ENCODE peak calls at places on chromosome 6, in seven cellular contexts. N is DND-41, B is thyroid gland, Z is cardiac muscle cell, P is stomach, X is kidney, W is brain microvascular endothelial cell. J is an unnamed sample.

GRCh38 chr6:74879234-74879633 is 326.6 kb downstream of the COL12A1 start:
- DNase-seq in N (no peak), P (no peak), Z (no peak), W (peak; percentile 61), B (no peak), X (no peak), J (peak; percentile 85)

GRCh38 chr6:13711384-13711725 is 280 bp downstream of the RANBP9 start:
- DNase-seq in P (no peak), Z (no peak), N (no peak), B (no peak), X (peak; percentile 93), W (peak; percentile 26), J (no peak)

GRCh38 chr6:84539122-84539856 is 225.1 kb downstream of the TBX18 start:
- DNase-seq in N (no peak), B (no peak), X (no peak), P (no peak), Z (no peak), W (no peak), J (peak; percentile 35)

GRCh38 chr6:105112577-105112976 is 67.2 kb downstream of the POPDC3 start:
- DNase-seq in X (no peak), N (no peak), W (no peak), B (no peak), Z (no peak), P (no peak), J (no peak)

GRCh38 chr6:69392745-69393144 is 404.1 kb downstream of the LMBRD1 start:
- DNase-seq in W (no peak), X (no peak), P (no peak), B (no peak), Z (no peak), N (no peak), J (no peak)

GRCh38 chr6:129659590-129660345 is 50.2 kb downstream of the ARHGAP18 start:
- DNase-seq in Z (no peak), P (no peak), B (peak; percentile 15), W (no peak), X (no peak), N (no peak), J (no peak)

GRCh38 chr6:5723905-5724691 is 282.6 kb downstream of the NRN1 start:
- DNase-seq in P (no peak), W (peak; percentile 10), B (no peak), Z (no peak), X (no peak), N (no peak), J (no peak)

GRCh38 chr6:40999498-41000070 is 39.4 kb downstream of the UNC5CL start:
- DNase-seq in P (peak; percentile 69), N (peak; percentile 47), Z (peak; percentile 74), W (no peak), B (peak; percentile 49), X (no peak), J (no peak)

GRCh38 chr6:170374571-170375444 is 68.2 kb downstream of the FAM120B start:
- DNase-seq in Z (no peak), W (no peak), X (no peak), N (no peak), B (no peak), P (no peak), J (no peak)

GRCh38 chr6:30781697-30782424 is 37.5 kb upstream of the IER3 start:
- DNase-seq in B (peak; percentile 99), N (peak; percentile 35), Z (peak; percentile 25), W (peak; percentile 99), P (peak; percentile 97), X (peak; percentile 97), J (peak; percentile 98)

GRCh38 chr6:24883618-24884017 is 52.1 kb downstream of the RIPOR2 start:
- DNase-seq in N (peak; percentile 39), B (no peak), W (peak; percentile 4), X (no peak), Z (no peak), P (no peak), J (peak; percentile 55)

GRCh38 chr6:17179246-17180073 is 77.6 kb downstream of the STMND1 start:
- DNase-seq in N (no peak), P (no peak), Z (no peak), X (no peak), B (no peak), W (peak; percentile 56), J (no peak)

GRCh38 chr6:147322299-147323162 is 118.3 kb downstream of the STXBP5 start:
- DNase-seq in W (no peak), B (no peak), N (no peak), P (no peak), Z (no peak), X (no peak), J (no peak)

GRCh38 chr6:152356659-152357058 is 280.5 kb downstream of the SYNE1 start:
- DNase-seq in Z (no peak), W (peak; percentile 32), B (no peak), N (peak; percentile 5), P (no peak), X (no peak), J (no peak)

GRCh38 chr6:31247813-31248212 is 24.1 kb downstream of the HLA-C start:
- DNase-seq in B (no peak), W (no peak), N (no peak), X (no peak), Z (no peak), P (no peak), J (no peak)

GRCh38 chr6:41846666-41847237 is 48.4 kb downstream of the USP49 start:
- DNase-seq in Z (peak; percentile 57), P (peak; percentile 53), N (peak; percentile 73), X (no peak), W (peak; percentile 93), B (peak; percentile 66), J (peak; percentile 75)

GRCh38 chr6:52995913-52996685 is 1.0 kb upstream of the GSTA4 start:
- DNase-seq in P (no peak), B (peak; percentile 51), W (peak; percentile 18), Z (peak; percentile 73), N (peak; percentile 42), X (peak; percentile 75), J (no peak)

GRCh38 chr6:170265655-170266054 is 25.2 kb downstream of the DLL1 start:
- DNase-seq in P (peak; percentile 95), N (no peak), B (peak; percentile 38), X (peak; percentile 66), W (no peak), Z (no peak), J (no peak)

GRCh38 chr6:74598473-74599393 is 607.1 kb downstream of the COL12A1 start:
- DNase-seq in N (no peak), X (no peak), P (no peak), B (no peak), W (no peak), Z (no peak), J (peak; percentile 69)

GRCh38 chr6:135322427-135323201 is 141.5 kb downstream of the MYB start:
- DNase-seq in N (peak; percentile 77), P (no peak), X (no peak), W (no peak), Z (no peak), B (peak; percentile 75), J (no peak)

DNA sequence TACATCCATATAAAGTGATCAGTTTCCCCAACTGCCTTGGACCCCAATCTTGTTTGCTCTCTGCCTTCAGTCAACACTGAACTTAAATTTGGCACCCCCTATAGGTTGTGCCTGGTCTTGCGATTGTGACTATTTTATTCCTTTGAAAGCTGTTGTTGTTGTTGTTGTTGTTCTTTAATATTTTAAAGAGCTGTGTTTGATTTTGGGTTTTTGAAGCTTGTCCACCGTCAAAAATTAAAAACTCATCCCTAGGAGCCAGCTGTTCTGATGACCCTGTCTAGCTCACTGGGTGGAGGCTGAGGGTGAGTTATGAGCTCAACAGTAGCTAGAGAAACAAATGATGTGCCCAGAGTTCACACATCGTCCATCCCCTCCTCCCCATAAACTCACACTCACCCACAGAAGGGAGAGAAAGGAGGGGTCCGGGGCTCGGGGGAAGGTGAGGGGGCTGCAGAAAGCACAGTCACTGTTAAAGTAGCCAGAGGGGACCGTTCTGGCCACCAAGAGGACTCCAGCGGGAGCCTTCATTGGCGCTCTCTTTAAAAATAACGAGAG is 4.0 kb downstream of the SIM1 start:
- DNase-seq in Z (no peak), P (no peak), W (no peak), N (no peak), X (no peak), B (no peak), J (no peak)
- TF ChIP-seq CTCF in Z (peak; percentile 47), P (no peak), W (peak; percentile 56), N (peak; percentile 64), X (peak; percentile 34), B (peak; percentile 6), J (peak; percentile 81)

GRCh38 chr6:37438912-37439311 is 5.9 kb downstream of the CMTR1 start:
- DNase-seq in X (no peak), N (no peak), Z (no peak), B (no peak), W (no peak), P (no peak), J (no peak)
- H3K36me3 ChIP-seq in X (peaks cover 16% of the 10 kb centered on the region), N (peaks cover 54% of the 10 kb centered on the region), Z (peaks cover 11% of the 10 kb centered on the region), B (peaks cover 17% of the 10 kb centered on the region), W (peaks cover 23% of the 10 kb centered on the region), P (peaks cover 40% of the 10 kb centered on the region), J (peaks cover 5% of the 10 kb centered on the region)

GRCh38 chr6:89082439-89082838 is 1.9 kb downstream of the PNRC1 start:
- DNase-seq in X (no peak), Z (no peak), B (no peak), W (peak; percentile 18), P (no peak), N (no peak), J (no peak)

GRCh38 chr6:89080281-89081128 is at the start of gene PNRC1:
- DNase-seq in Z (peak; percentile 100), X (peak; percentile 100), N (peak; percentile 100), P (peak; percentile 100), W (peak; percentile 100), B (peak; percentile 100), J (peak; percentile 96)

GRCh38 chr6:89079611-89080213 is 839 bp upstream of the PNRC1 start:
- DNase-seq in W (peak; percentile 49), X (peak; percentile 74), Z (peak; percentile 53), B (peak; percentile 59), N (peak; percentile 67), P (peak; percentile 69), J (no peak)

GRCh38 chr6:89081129-89081422 is 525 bp downstream of the PNRC1 start:
- DNase-seq in Z (no peak), W (no peak), B (no peak), P (no peak), N (no peak), X (no peak), J (no peak)

GRCh38 chr6:89081423-89082322 is 1.1 kb downstream of the PNRC1 start:
- DNase-seq in W (peak; percentile 95), B (peak; percentile 100), Z (peak; percentile 97), P (peak; percentile 100), X (peak; percentile 100), N (peak; percentile 97), J (peak; percentile 76)
- TF ChIP-seq CTCF in W (peak; percentile 24), B (no peak), Z (no peak), P (no peak), X (no peak), N (no peak), J (no peak)

DNA sequence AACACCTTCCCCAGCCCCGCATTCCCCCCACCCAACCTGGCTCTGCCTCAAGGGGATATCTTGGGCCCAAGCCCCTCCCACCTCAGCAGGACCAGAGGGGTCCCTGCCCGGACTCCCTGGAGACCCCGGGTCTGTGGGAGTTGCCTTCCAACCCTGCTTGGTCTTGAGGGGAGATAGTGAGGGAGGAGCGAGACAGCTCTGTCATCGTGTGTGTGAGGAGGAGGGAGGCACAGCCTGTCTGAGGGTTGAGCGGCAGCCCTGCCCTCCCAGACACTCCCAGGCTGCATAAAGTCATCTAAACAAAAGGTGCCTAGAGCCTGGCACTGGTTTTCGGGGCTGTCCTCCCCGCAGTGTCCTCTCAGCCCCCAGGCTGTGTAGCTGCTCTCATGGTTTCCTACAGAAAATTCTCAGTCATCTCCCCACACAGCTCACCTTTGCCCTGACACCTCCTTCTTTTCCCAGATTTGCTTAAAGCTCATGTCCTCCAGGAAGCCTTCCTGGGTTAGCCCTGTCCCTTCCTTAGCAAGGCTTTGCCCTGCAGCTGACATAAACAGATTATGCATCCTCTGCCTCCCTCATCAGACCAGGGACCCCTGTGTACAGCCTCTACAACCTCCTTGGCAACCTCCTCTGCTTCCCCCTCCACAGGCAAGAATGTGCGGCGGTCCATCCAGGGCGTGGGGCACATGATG is 40.0 kb downstream of the UQCC2 start:
- DNase-seq in N (no peak), B (no peak), P (no peak), W (no peak), Z (no peak), X (no peak), J (no peak)
- H3K36me3 ChIP-seq in N (peaks cover 81% of the 10 kb centered on the region), B (peaks cover 87% of the 10 kb centered on the region), P (peaks cover 96% of the 10 kb centered on the region), W (no peaks in the 10 kb centered on the region), Z (no peaks in the 10 kb centered on the region), X (no peaks in the 10 kb centered on the region), J (peaks cover 23% of the 10 kb centered on the region)

J was measured in BJ.